ENCODE peak calls at places on chromosomes 4 and X, in eight cellular contexts. K, P, T, B, H, A, V and Z are unnamed samples.

GRCh38 chr4:155371432-155372043 is 5.2 kb downstream of the MAP9 start:
- DNase-seq in K (peak; percentile 33), P (peak; percentile 35), T (peak; percentile 10), B (no peak), H (no peak), A (peak; percentile 38), V (no peak), Z (peak; percentile 30)

GRCh38 chr4:15895517-15895916 is 43.0 kb downstream of the FGFBP1 start:
- DNase-seq in K (no peak), P (no peak), T (no peak), B (no peak), H (no peak), A (no peak), V (no peak), Z (peak; percentile 63)

GRCh38 chrX:31007347-31007746 is 64.5 kb downstream of the FTHL17 start:
- DNase-seq in K (no peak), P (no peak), T (no peak), B (no peak), H (no peak), A (no peak), V (no peak), Z (no peak)

GRCh38 chr4:89204624-89205023 is 93.3 kb downstream of the TIGD2 start:
- DNase-seq in K (no peak), P (no peak), T (no peak), B (no peak), H (no peak), A (no peak), V (no peak), Z (no peak)

GRCh38 chr4:24470681-24471622 is 113.4 kb downstream of the DHX15 start:
- DNase-seq in K (peak; percentile 36), P (peak; percentile 60), T (peak; percentile 23), B (no peak), H (no peak), A (peak; percentile 52), V (no peak), Z (peak; percentile 22)

GRCh38 chrX:14607446-14607845 is 78.1 kb downstream of the GLRA2 start:
- DNase-seq in K (no peak), P (no peak), T (no peak), B (no peak), H (no peak), A (no peak), V (no peak), Z (no peak)

GRCh38 chrX:136531951-136532350 is at the start of gene VGLL1:
- DNase-seq in K (no peak), P (no peak), T (no peak), B (no peak), H (no peak), A (no peak), V (no peak), Z (no peak)

GRCh38 chrX:125710403-125711062 is 390.9 kb downstream of the TEX13C start:
- DNase-seq in K (no peak), P (no peak), T (no peak), B (no peak), H (no peak), A (no peak), V (no peak), Z (no peak)

GRCh38 chrX:107565916-107566602 is 62.3 kb upstream of the PRPS1 start:
- DNase-seq in K (peak; percentile 59), P (peak; percentile 78), T (peak; percentile 4), B (peak; percentile 15), H (no peak), A (peak; percentile 52), V (no peak), Z (peak; percentile 58)

GRCh38 chr4:138935-139334 is 14.6 kb downstream of the ZNF718 start:
- DNase-seq in K (no peak), P (no peak), T (peak; percentile 51), B (no peak), H (no peak), A (no peak), V (no peak), Z (no peak)

GRCh38 chrX:91122141-91122540 is 312.5 kb upstream of the PABPC5 start:
- DNase-seq in K (no peak), P (no peak), T (no peak), B (no peak), H (no peak), A (no peak), V (no peak), Z (no peak)

GRCh38 chrX:23525531-23525930 is 141.8 kb upstream of the PRDX4 start:
- DNase-seq in K (no peak), P (no peak), T (no peak), B (no peak), H (no peak), A (no peak), V (no peak), Z (no peak)

GRCh38 chr4:137417676-137418075 is 114.6 kb downstream of the PCDH18 start:
- DNase-seq in K (peak; percentile 12), P (no peak), T (no peak), B (no peak), H (no peak), A (no peak), V (no peak), Z (no peak)

GRCh38 chr4:89111833-89112563 is 665 bp downstream of the TIGD2 start:
- DNase-seq in K (peak; percentile 96), P (peak; percentile 48), T (peak; percentile 38), B (peak; percentile 97), H (no peak), A (peak; percentile 12), V (no peak), Z (peak; percentile 95)

GRCh38 chrX:110418220-110418856 is 59.7 kb downstream of the RTL9 start:
- DNase-seq in K (peak; percentile 81), P (peak; percentile 64), T (peak; percentile 5), B (no peak), H (no peak), A (peak; percentile 30), V (no peak), Z (peak; percentile 72)

GRCh38 chrX:39984191-39984956 is 113.4 kb downstream of the BCOR start:
- DNase-seq in K (peak; percentile 88), P (no peak), T (no peak), B (no peak), H (no peak), A (no peak), V (no peak), Z (peak; percentile 64)

GRCh38 chrX:14779589-14779988 is 93.3 kb downstream of the FANCB start:
- DNase-seq in K (no peak), P (no peak), T (peak; percentile 2), B (no peak), H (no peak), A (no peak), V (no peak), Z (no peak)

GRCh38 chr4:153257151-153257620 is 52.9 kb downstream of the TRIM2 start:
- DNase-seq in K (peak; percentile 66), P (peak; percentile 74), T (no peak), B (no peak), H (no peak), A (peak; percentile 48), V (no peak), Z (peak; percentile 65)

GRCh38 chr4:17851921-17852320 is 41.1 kb downstream of the NCAPG start:
- DNase-seq in K (no peak), P (no peak), T (no peak), B (no peak), H (no peak), A (no peak), V (no peak), Z (no peak)

GRCh38 chrX:65196758-65197371 is 220.6 kb upstream of the ZC4H2 start:
- DNase-seq in K (no peak), P (peak; percentile 75), T (no peak), B (peak; percentile 79), H (peak; percentile 10), A (no peak), V (no peak), Z (no peak)
- TF ChIP-seq CTCF in K (no peak), P (peak; percentile 31), T (no peak), B (peak; percentile 76), H (peak; percentile 8), A (no peak), V (no peak), Z (no peak)

DNA sequence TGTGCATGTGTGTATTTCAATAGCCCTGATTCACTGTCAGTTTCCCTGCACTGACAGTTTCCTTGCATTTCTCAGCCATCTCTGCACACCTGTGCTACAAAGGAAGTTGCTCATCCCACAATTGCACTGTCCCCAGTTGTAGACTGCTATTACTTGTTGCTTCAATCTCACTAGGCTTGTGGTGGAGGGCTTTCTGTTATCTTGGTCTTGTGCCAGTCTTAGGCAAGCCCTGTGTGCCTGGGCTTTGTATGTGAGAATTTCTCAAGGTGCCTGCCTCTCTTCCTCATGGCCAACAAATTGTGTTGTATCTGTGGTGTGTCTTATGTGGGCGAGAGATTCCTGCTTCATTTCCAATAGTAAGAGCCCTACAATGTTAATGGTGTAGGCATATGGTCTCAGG is 467.4 kb downstream of the GRIA2 start:
- DNase-seq in K (no peak), P (no peak), T (no peak), B (no peak), H (no peak), A (no peak), V (no peak), Z (no peak)
- H3K4me3 ChIP-seq in K (no peak overlapping the region), P (no peak overlapping the region), T (no peak overlapping the region), B (no peak overlapping the region), H (no peak overlapping the region), A (no peak overlapping the region), V (no peak overlapping the region), Z (no peak overlapping the region)

GRCh38 chr4:78293841-78294301 is 236.7 kb downstream of the FRAS1 start:
- DNase-seq in K (peak; percentile 52), P (no peak), T (no peak), B (no peak), H (no peak), A (no peak), V (no peak), Z (peak; percentile 97)

GRCh38 chr4:78293348-78293747 is 236.2 kb downstream of the FRAS1 start:
- DNase-seq in K (peak; percentile 42), P (no peak), T (no peak), B (no peak), H (no peak), A (no peak), V (no peak), Z (peak; percentile 94)

GRCh38 chr4:78291277-78291676 is 234.2 kb downstream of the FRAS1 start:
- DNase-seq in K (no peak), P (no peak), T (no peak), B (no peak), H (no peak), A (no peak), V (no peak), Z (no peak)

GRCh38 chr4:78296261-78296660 is 239.1 kb downstream of the FRAS1 start:
- DNase-seq in K (no peak), P (peak; percentile 43), T (no peak), B (no peak), H (no peak), A (no peak), V (no peak), Z (no peak)

DNA sequence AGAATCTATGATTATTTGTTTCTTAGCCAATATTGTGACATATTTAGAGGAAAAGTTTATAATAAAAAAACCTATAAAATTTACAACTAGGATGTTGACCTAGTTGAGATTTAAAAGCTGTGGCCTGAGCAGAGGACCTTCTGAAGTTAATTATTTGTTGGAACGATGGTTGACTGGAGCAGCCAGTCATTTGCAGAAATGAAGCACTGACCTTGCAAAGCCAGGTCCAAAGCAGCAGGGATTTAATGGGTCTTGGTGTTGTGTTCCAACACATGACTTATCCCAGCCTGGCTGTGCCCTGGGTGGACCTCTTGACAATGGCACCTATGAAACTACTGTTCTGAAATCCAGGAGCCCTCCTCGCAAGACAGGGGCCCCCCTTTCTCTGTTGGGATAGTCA is 235.2 kb downstream of the FRAS1 start:
- DNase-seq in K (no peak), P (no peak), T (no peak), B (no peak), H (no peak), A (no peak), V (no peak), Z (peak; percentile 27)
- TF ChIP-seq CTCF in K (no peak), P (no peak), T (no peak), B (no peak), H (no peak), A (no peak), V (no peak), Z (no peak)

GRCh38 chr4:78667337-78667736 is 108.8 kb upstream of the BMP2K start:
- DNase-seq in K (no peak), P (no peak), T (no peak), B (no peak), H (no peak), A (no peak), V (no peak), Z (no peak)
- H3K4me3 ChIP-seq in K (no peak overlapping the region), P (no peak overlapping the region), T (no peak overlapping the region), B (no peak overlapping the region), H (no peak overlapping the region), A (no peak overlapping the region), V (no peak overlapping the region), Z (no peak overlapping the region)